ENCODE peak calls at places on chromosome 19, in eight cellular contexts. X, R, L, S, N, P, D and C are unnamed samples.

GRCh38 chr19:41617941-41618730 is 8.7 kb downstream of the CEACAM4 start:
- DNase-seq in D (no peak), N (no peak), X (no peak), L (no peak), S (no peak), P (no peak), R (no peak), C (no peak)

GRCh38 chr19:30516111-30516510 is 143.9 kb downstream of the ZNF536 start:
- DNase-seq in N (no peak), X (no peak), R (no peak), D (no peak), S (no peak), L (no peak), P (no peak), C (no peak)

GRCh38 chr19:480016-480855 is 16.1 kb upstream of the MADCAM1 start:
- DNase-seq in X (peak; percentile 78), N (peak; percentile 82), P (peak; percentile 77), L (peak; percentile 84), D (peak; percentile 47), R (no peak), S (peak; percentile 85), C (peak; percentile 33)

GRCh38 chr19:1206733-1207301 is 1.2 kb downstream of the STK11 start:
- DNase-seq in R (no peak), L (no peak), S (no peak), X (no peak), N (peak; percentile 55), D (no peak), P (peak; percentile 41), C (no peak)

GRCh38 chr19:30208661-30209060 is 163.5 kb upstream of the ZNF536 start:
- DNase-seq in P (no peak), R (no peak), X (no peak), N (no peak), D (no peak), L (no peak), S (no peak), C (no peak)

GRCh38 chr19:58562126-58563033 is 4.0 kb upstream of the UBE2M start:
- DNase-seq in S (peak; percentile 48), R (peak; percentile 39), N (peak; percentile 39), L (peak; percentile 64), X (no peak), D (no peak), P (no peak), C (peak; percentile 30)

GRCh38 chr19:19064811-19065745 is 1.3 kb downstream of the SLC25A42 start:
- DNase-seq in D (no peak), N (peak; percentile 25), S (no peak), L (no peak), R (no peak), P (peak; percentile 36), X (no peak), C (no peak)

GRCh38 chr19:15299568-15300409 is 32.5 kb downstream of the BRD4 start:
- DNase-seq in X (no peak), R (peak; percentile 89), S (no peak), N (no peak), P (no peak), L (no peak), D (no peak), C (no peak)

GRCh38 chr19:46393456-46394397 is 19.6 kb downstream of the CCDC8 start:
- DNase-seq in S (no peak), D (no peak), L (no peak), N (no peak), P (no peak), R (no peak), X (peak; percentile 48), C (no peak)

GRCh38 chr19:42081584-42082258 is 5.8 kb downstream of the ZNF574 start:
- DNase-seq in R (peak; percentile 65), X (no peak), D (no peak), P (no peak), N (peak; percentile 45), L (no peak), S (no peak), C (no peak)

GRCh38 chr19:23345838-23346237 is 49.4 kb downstream of the ZNF91 start:
- DNase-seq in N (no peak), D (no peak), S (no peak), L (no peak), X (peak; percentile 9), P (no peak), R (no peak), C (no peak)

GRCh38 chr19:17784201-17785008 is 10.5 kb upstream of the B3GNT3 start:
- DNase-seq in L (peak; percentile 47), R (peak; percentile 36), S (peak; percentile 78), N (peak; percentile 77), X (peak; percentile 70), D (peak; percentile 62), P (peak; percentile 76), C (peak; percentile 74)

GRCh38 chr19:49687150-49687549 is 2.2 kb upstream of the ADM5 start:
- DNase-seq in P (no peak), L (no peak), D (no peak), R (no peak), X (no peak), S (no peak), N (no peak), C (no peak)

GRCh38 chr19:12825259-12826131 is 8.9 kb downstream of the RTBDN start:
- DNase-seq in N (no peak), X (peak; percentile 92), D (no peak), R (no peak), L (no peak), S (peak; percentile 30), P (no peak), C (peak; percentile 20)

GRCh38 chr19:27775395-27775794 is 1437.6 kb downstream of the UQCRFS1 start:
- DNase-seq in L (no peak), D (no peak), R (no peak), S (no peak), P (no peak), N (no peak), X (peak; percentile 56), C (no peak)

GRCh38 chr19:47448360-47448727 is 23.3 kb downstream of the SLC8A2 start:
- DNase-seq in N (no peak), S (no peak), D (no peak), L (no peak), R (no peak), X (no peak), P (no peak), C (no peak)

GRCh38 chr19:8305798-8306197 is 2.4 kb downstream of the CD320 start:
- DNase-seq in S (no peak), R (no peak), P (peak; percentile 8), L (peak; percentile 10), N (no peak), X (no peak), D (peak; percentile 8), C (no peak)
- H3K4me1 ChIP-seq in S (peaks cover 46% of the 10 kb centered on the region), R (peaks cover 6% of the 10 kb centered on the region), P (peaks cover 26% of the 10 kb centered on the region), L (peaks cover 22% of the 10 kb centered on the region), N (peaks cover 4% of the 10 kb centered on the region), X (peaks cover 65% of the 10 kb centered on the region), D (peaks cover 46% of the 10 kb centered on the region), C (peaks cover 29% of the 10 kb centered on the region)

GRCh38 chr19:35309481-35310279 is 17.7 kb downstream of the MAG start:
- DNase-seq in X (peak; percentile 80), P (no peak), R (peak; percentile 16), L (peak; percentile 94), D (peak; percentile 42), S (no peak), N (no peak), C (no peak)

GRCh38 chr19:35306473-35307246 is 14.7 kb downstream of the MAG start:
- DNase-seq in S (no peak), P (no peak), L (no peak), R (no peak), D (no peak), X (no peak), N (no peak), C (no peak)

GRCh38 chr19:35310331-35310730 is 18.4 kb downstream of the MAG start:
- DNase-seq in N (no peak), R (no peak), D (no peak), L (no peak), X (no peak), P (no peak), S (no peak), C (no peak)

GRCh38 chr19:35305181-35305580 is 13.2 kb downstream of the MAG start:
- DNase-seq in P (no peak), N (no peak), D (no peak), X (no peak), L (no peak), S (no peak), R (no peak), C (no peak)

GRCh38 chr19:35307990-35308389 is 16.0 kb downstream of the MAG start:
- DNase-seq in N (no peak), R (no peak), P (no peak), D (no peak), S (no peak), L (no peak), X (no peak), C (no peak)
- H3K4me1 ChIP-seq in N (no peaks in the 10 kb centered on the region), R (no peaks in the 10 kb centered on the region), P (no peaks in the 10 kb centered on the region), D (peaks cover 24% of the 10 kb centered on the region), S (no peaks in the 10 kb centered on the region), L (peaks cover 13% of the 10 kb centered on the region), X (peaks cover 76% of the 10 kb centered on the region), C (no peaks in the 10 kb centered on the region)

GRCh38 chr19:39434123-39435076 is 1.3 kb downstream of the RPS16 start:
- DNase-seq in X (no peak), L (no peak), S (no peak), D (no peak), P (no peak), N (no peak), R (no peak), C (no peak)
- H3K4me1 ChIP-seq in X (peaks cover 33% of the 10 kb centered on the region), L (peaks cover 22% of the 10 kb centered on the region), S (peaks cover 62% of the 10 kb centered on the region), D (peaks cover 58% of the 10 kb centered on the region), P (peaks cover 26% of the 10 kb centered on the region), N (peaks cover 19% of the 10 kb centered on the region), R (peaks cover 11% of the 10 kb centered on the region), C (peaks cover 25% of the 10 kb centered on the region)

GRCh38 chr19:35743640-35744306 is 1.4 kb downstream of the U2AF1L4 start:
- DNase-seq in P (no peak), S (no peak), N (no peak), L (peak; percentile 34), D (no peak), X (no peak), R (no peak), C (no peak)

GRCh38 chr19:35740423-35741215 is 1.6 kb downstream of the IGFLR1 start:
- DNase-seq in X (peak; percentile 95), P (peak; percentile 98), L (peak; percentile 99), S (peak; percentile 98), N (peak; percentile 98), D (peak; percentile 99), R (peak; percentile 93), C (peak; percentile 95)

GRCh38 chr19:35741216-35741541 is 1.1 kb downstream of the IGFLR1 start:
- DNase-seq in X (no peak), S (no peak), P (no peak), R (no peak), D (peak; percentile 19), N (no peak), L (no peak), C (no peak)

GRCh38 chr19:35744335-35744687 is 907 bp downstream of the U2AF1L4 start:
- DNase-seq in P (no peak), X (no peak), R (no peak), D (no peak), S (no peak), N (no peak), L (no peak), C (no peak)

DNA sequence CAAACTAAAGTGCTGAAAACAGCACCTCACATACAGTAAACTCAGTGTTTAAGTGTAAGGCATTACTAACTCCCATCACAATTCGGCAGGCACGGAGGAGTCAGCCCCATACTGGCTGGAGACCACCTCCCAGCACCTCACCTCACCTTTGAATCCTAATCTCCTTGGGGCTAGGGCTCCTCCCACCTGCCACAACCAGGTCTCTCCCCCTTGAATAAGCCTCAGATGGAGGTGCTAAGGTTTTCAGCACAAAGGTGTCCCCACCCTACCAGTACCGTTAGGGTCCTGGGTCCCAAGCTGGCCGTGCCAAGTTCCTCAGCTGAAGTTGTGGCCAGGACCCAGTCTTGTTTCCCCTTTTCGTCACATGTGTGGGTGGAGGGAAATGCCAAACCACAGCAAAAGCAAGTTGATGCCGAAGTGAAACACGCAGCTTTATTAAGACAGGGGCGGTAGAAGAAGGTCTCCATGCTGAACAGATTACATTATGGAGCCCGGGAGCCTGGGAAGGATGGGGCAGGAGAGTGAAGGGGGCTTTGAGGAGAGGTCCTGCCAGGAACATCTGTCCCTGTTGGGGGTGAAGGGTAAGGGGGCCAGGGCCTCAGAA is at the start of gene IGFLR1:
- DNase-seq in X (no peak), L (peak; percentile 64), S (peak; percentile 44), D (peak; percentile 73), R (no peak), P (peak; percentile 67), N (peak; percentile 31), C (peak; percentile 70)
- H3K4me1 ChIP-seq in X (peaks cover 57% of the 10 kb centered on the region), L (peaks cover 45% of the 10 kb centered on the region), S (peaks cover 64% of the 10 kb centered on the region), D (peaks cover 60% of the 10 kb centered on the region), R (peaks cover 3% of the 10 kb centered on the region), P (peaks cover 23% of the 10 kb centered on the region), N (no peaks in the 10 kb centered on the region), C (peaks cover 55% of the 10 kb centered on the region)